ENCODE peak calls at places on chromosomes 1 and 21, in four cellular contexts. G, Z, C and B are unnamed samples.

GRCh38 chr21:16797530-16797929 is 715.3 kb upstream of the CXADR start:
- DNase-seq in Z (no peak), C (no peak), G (no peak), B (no peak)

GRCh38 chr1:114093624-114094302 is 59.9 kb downstream of the SYT6 start:
- DNase-seq in Z (peak; percentile 34), G (no peak), C (no peak), B (no peak)

GRCh38 chr1:40477680-40478057 is 579 bp downstream of the ZFP69 start:
- DNase-seq in Z (peak; percentile 13), G (peak; percentile 6), C (no peak), B (no peak)

GRCh38 chr1:86487131-86487804 is 18.5 kb downstream of the CLCA1 start:
- DNase-seq in C (peak; percentile 24), G (no peak), Z (no peak), B (peak; percentile 57)

GRCh38 chr1:211577277-211577825 is 1.6 kb downstream of the SLC30A1 start:
- DNase-seq in G (peak; percentile 4), Z (peak; percentile 35), C (no peak), B (no peak)

GRCh38 chr1:68542586-68542985 is 45.7 kb upstream of the DEPDC1 start:
- DNase-seq in Z (peak; percentile 20), C (no peak), G (no peak), B (no peak)

GRCh38 chr1:205301220-205301821 is 20.2 kb downstream of the NUAK2 start:
- DNase-seq in C (no peak), G (no peak), Z (peak; percentile 84), B (no peak)

GRCh38 chr1:218299416-218299815 is 14.3 kb downstream of the RRP15 start:
- DNase-seq in G (no peak), Z (peak; percentile 20), C (no peak), B (no peak)

GRCh38 chr1:236893626-236894545 is 98.8 kb downstream of the MTR start:
- DNase-seq in Z (no peak), C (no peak), G (no peak), B (no peak)

GRCh38 chr1:180515364-180515763 is 13.0 kb upstream of the ACBD6 start:
- DNase-seq in G (no peak), C (no peak), Z (no peak), B (no peak)

GRCh38 chr1:198486903-198487302 is 53.6 kb downstream of the ATP6V1G3 start:
- DNase-seq in G (no peak), Z (no peak), C (no peak), B (no peak)

GRCh38 chr1:161190962-161191521 is 7.8 kb downstream of the ADAMTS4 start:
- DNase-seq in G (no peak), Z (no peak), C (no peak), B (no peak)

GRCh38 chr1:107093385-107093784 is 36.9 kb downstream of the PRMT6 start:
- DNase-seq in C (no peak), Z (no peak), G (no peak), B (no peak)

GRCh38 chr1:11913291-11913690 is 12.9 kb downstream of the KIAA2013 start:
- DNase-seq in C (no peak), Z (no peak), G (no peak), B (no peak)

GRCh38 chr1:147211577-147211976 is 13.6 kb downstream of the FMO5 start:
- DNase-seq in Z (no peak), C (no peak), G (no peak), B (no peak)

GRCh38 chr1:160704250-160704649 is 7.4 kb downstream of the CD48 start:
- DNase-seq in C (no peak), G (no peak), Z (no peak), B (peak; percentile 19)

GRCh38 chr1:70720133-70720920 is 309.3 kb downstream of the CTH start:
- DNase-seq in G (no peak), C (no peak), Z (no peak), B (no peak)

GRCh38 chr1:210371916-210372315 is 43.2 kb downstream of the HHAT start:
- DNase-seq in C (no peak), G (no peak), Z (no peak), B (no peak)

GRCh38 chr1:199178646-199179045 is 539.8 kb downstream of the PTPRC start:
- DNase-seq in G (no peak), C (no peak), Z (no peak), B (no peak)

GRCh38 chr1:91075233-91076135 is 53.6 kb upstream of the ZNF644 start:
- DNase-seq in G (no peak), C (no peak), Z (no peak), B (no peak)

GRCh38 chr1:66416295-66416694 is 117.7 kb upstream of the SGIP1 start:
- DNase-seq in Z (no peak), G (no peak), C (no peak), B (no peak)

GRCh38 chr21:45863267-45863666 is 118.3 kb upstream of the COL6A1 start:
- DNase-seq in G (no peak), Z (no peak), C (no peak), B (no peak)

GRCh38 chr21:26096494-26096893 is 74.1 kb downstream of the APP start:
- DNase-seq in Z (no peak), C (no peak), G (no peak), B (no peak)
- H3K27ac ChIP-seq in Z (no peak overlapping the region), C (no peak overlapping the region), G (no peak overlapping the region), B (no peak overlapping the region)

DNA sequence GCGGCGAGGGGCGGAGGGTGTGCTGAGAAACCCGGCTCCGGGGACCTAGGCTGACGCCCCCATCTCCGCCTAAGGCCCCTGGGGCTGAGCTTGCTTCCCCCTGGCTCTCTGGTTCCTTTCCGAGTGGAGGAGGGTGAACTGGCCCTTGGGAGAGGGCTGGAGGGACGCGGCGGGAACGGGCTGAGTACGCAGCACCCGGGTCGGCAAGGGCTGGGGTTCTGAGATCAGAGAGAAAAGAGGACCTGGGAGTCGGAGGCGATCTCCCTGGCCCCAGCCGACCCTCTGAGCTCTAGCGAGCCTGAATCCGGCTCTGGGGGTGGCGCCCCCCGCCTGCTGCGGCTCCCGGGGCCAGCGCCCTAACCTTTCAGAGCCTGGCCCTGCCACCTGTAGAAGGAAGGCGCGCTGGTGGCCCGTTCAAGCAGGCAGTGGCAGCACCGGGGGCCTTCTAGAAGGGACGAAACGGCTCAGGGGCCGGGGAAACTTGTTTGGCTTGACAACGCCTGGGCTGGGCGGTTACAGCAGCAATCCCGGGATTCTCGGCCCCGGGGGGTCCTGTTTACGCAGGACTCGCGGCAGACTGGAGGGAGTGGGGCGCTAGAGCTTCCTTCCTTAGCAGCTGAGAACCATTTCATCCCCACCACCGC is 270.9 kb downstream of the FOXD2 start:
- DNase-seq in G (no peak), Z (no peak), C (no peak), B (no peak)
- H3K27ac ChIP-seq in G (no peak overlapping the region), Z (no peak overlapping the region), C (no peak overlapping the region), B (no peak overlapping the region)

GRCh38 chr1:26094677-26095383 is 16.8 kb upstream of the PDIK1L start:
- DNase-seq in C (peak; percentile 52), Z (no peak), G (no peak), B (peak; percentile 57)
- H3K27ac ChIP-seq in C (peak overlapping the region; percentile 88), Z (no peak overlapping the region), G (no peak overlapping the region), B (peak overlapping the region; percentile 89)

GRCh38 chr1:23370270-23370743 is 671 bp upstream of the ZNF436 start:
- DNase-seq in Z (no peak), C (no peak), G (no peak), B (no peak)
- H3K27ac ChIP-seq in Z (peak overlapping the region; percentile 77), C (peak overlapping the region; percentile 97), G (no peak overlapping the region), B (peak overlapping the region; percentile 99)